ENCODE peak calls at places on chromosome 6, in four cellular contexts. G, D, V and P are unnamed samples.

GRCh38 chr6:26020291-26020982 is 57.8 kb downstream of the TRIM38 start:
- DNase-seq in G (peak; percentile 90), D (peak; percentile 96), V (peak; percentile 95), P (peak; percentile 95)

GRCh38 chr6:7331452-7331851 is 18.5 kb upstream of the SSR1 start:
- DNase-seq in G (no peak), D (no peak), V (no peak), P (no peak)

GRCh38 chr6:107600936-107601335 is 111.0 kb downstream of the SOBP start:
- DNase-seq in G (no peak), D (peak; percentile 56), V (peak; percentile 47), P (peak; percentile 66)

GRCh38 chr6:131210469-131210868 is 75.2 kb downstream of the AKAP7 start:
- DNase-seq in G (no peak), D (no peak), V (no peak), P (peak; percentile 67)

GRCh38 chr6:124132256-124132655 is 328.6 kb downstream of the NKAIN2 start:
- DNase-seq in G (no peak), D (no peak), V (no peak), P (no peak)

GRCh38 chr6:132919476-132919875 is 105.1 kb downstream of the RPS12 start:
- DNase-seq in G (no peak), D (peak; percentile 72), V (peak; percentile 98), P (peak; percentile 97)

GRCh38 chr6:5787054-5787720 is 219.5 kb downstream of the NRN1 start:
- DNase-seq in G (no peak), D (no peak), V (no peak), P (no peak)

GRCh38 chr6:27312146-27312949 is at the start of gene POM121L2:
- DNase-seq in G (peak; percentile 83), D (peak; percentile 65), V (peak; percentile 28), P (peak; percentile 68)

DNA sequence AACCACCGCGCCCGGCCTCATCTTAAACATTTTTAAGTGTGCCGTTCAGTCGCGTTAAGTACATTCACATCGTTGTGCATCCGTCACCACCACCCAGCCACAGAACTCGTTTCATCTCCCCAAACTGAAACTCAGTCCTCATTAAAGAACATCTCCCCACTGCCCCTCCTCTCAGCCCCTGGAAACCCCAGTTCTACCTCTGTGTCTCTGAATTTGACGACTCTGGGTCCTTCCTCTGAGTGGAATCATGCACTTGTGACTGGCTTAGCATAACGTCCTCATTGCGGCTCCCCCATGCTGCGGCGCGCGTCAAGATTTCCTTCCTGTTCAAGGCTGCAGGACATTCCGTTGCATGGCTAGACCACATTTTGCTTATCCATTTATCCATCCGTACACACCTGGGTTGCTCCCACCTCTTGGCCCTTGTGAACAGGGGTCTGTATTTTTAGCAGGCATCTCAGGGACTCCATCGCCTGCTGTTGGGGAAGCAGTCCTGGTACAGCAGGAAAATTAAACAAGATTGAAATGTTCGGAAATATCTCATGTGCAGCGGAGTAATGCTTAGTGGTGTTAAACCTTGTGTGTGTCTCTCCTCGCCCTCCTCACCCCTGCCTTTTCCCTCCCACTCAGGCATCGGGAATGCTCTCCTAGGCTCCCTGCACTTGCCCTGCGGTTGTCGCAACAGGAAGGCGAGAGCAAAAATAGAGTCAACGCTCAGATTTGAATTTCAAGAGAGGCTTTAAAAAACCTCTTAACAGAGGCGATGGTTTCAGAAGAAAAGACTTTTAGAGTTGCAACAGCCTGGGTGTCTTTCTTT is 127.9 kb downstream of the PXDC1 start:
- DNase-seq in G (no peak), D (no peak), V (no peak), P (no peak)
- H3K9ac ChIP-seq in G (no peak overlapping the region), D (no peak overlapping the region), V (no peak overlapping the region), P (no peak overlapping the region)

GRCh38 chr6:16739329-16739801 is 21.9 kb downstream of the ATXN1 start:
- DNase-seq in G (no peak), D (no peak), V (peak; percentile 76), P (peak; percentile 26)

GRCh38 chr6:16737389-16737788 is 23.9 kb downstream of the ATXN1 start:
- DNase-seq in G (no peak), D (peak; percentile 87), V (peak; percentile 61), P (peak; percentile 69)

GRCh38 chr6:16735014-16735413 is 26.2 kb downstream of the ATXN1 start:
- DNase-seq in G (no peak), D (no peak), V (no peak), P (no peak)

GRCh38 chr6:16736856-16737255 is 24.4 kb downstream of the ATXN1 start:
- DNase-seq in G (no peak), D (peak; percentile 56), V (no peak), P (no peak)

DNA sequence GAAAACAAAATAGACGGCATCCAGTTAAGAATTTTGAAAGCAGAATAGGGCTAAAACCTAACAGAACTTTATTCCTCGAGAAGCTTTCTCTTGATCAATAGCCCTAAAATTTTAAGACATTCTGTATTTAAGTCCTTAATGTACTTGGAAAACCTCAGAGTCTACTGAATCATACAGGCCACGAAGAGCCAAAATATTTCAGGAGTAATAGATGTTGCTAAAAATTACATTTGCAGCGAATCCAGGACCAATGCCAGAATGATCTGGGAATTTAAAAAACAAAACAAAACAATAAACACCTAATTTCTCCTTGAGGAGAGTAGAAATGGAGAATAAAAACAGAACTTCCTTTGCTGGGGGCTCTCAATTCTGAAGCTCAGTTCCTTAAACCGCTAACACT is 23.3 kb downstream of the ATXN1 start:
- DNase-seq in G (no peak), D (no peak), V (peak; percentile 10), P (no peak)
- H3K4me1 ChIP-seq in G (peaks cover 6% of the 10 kb centered on the region), D (peaks cover 29% of the 10 kb centered on the region), V (peaks cover 18% of the 10 kb centered on the region), P (peaks cover 58% of the 10 kb centered on the region)

GRCh38 chr6:41768545-41769308 is 11.0 kb downstream of the FRS3 start:
- DNase-seq in G (peak; percentile 60), D (no peak), V (no peak), P (no peak)

GRCh38 chr6:41771058-41771983 is 8.4 kb downstream of the FRS3 start:
- DNase-seq in G (no peak), D (no peak), V (no peak), P (no peak)

GRCh38 chr6:41770381-41771057 is 9.2 kb downstream of the FRS3 start:
- DNase-seq in G (no peak), D (no peak), V (no peak), P (no peak)

GRCh38 chr6:41769376-41769775 is 10.3 kb downstream of the FRS3 start:
- DNase-seq in G (no peak), D (no peak), V (no peak), P (no peak)

GRCh38 chr6:41767112-41767946 is 12.4 kb downstream of the FRS3 start:
- DNase-seq in G (peak; percentile 68), D (peak; percentile 77), V (peak; percentile 87), P (peak; percentile 93)
- H3K9ac ChIP-seq in G (no peak overlapping the region), D (no peak overlapping the region), V (peak overlapping the region; percentile 1), P (peak overlapping the region; percentile 26)

GRCh38 chr6:154229796-154230195 is 126.8 kb downstream of the IPCEF1 start:
- DNase-seq in G (no peak), D (no peak), V (no peak), P (no peak)

GRCh38 chr6:154228521-154228905 is 128.1 kb downstream of the IPCEF1 start:
- DNase-seq in G (no peak), D (no peak), V (no peak), P (no peak)

GRCh38 chr6:154226461-154226860 is 130.1 kb downstream of the IPCEF1 start:
- DNase-seq in G (no peak), D (no peak), V (no peak), P (no peak)

GRCh38 chr6:154230390-154230789 is 126.2 kb downstream of the IPCEF1 start:
- DNase-seq in G (no peak), D (no peak), V (no peak), P (no peak)

DNA sequence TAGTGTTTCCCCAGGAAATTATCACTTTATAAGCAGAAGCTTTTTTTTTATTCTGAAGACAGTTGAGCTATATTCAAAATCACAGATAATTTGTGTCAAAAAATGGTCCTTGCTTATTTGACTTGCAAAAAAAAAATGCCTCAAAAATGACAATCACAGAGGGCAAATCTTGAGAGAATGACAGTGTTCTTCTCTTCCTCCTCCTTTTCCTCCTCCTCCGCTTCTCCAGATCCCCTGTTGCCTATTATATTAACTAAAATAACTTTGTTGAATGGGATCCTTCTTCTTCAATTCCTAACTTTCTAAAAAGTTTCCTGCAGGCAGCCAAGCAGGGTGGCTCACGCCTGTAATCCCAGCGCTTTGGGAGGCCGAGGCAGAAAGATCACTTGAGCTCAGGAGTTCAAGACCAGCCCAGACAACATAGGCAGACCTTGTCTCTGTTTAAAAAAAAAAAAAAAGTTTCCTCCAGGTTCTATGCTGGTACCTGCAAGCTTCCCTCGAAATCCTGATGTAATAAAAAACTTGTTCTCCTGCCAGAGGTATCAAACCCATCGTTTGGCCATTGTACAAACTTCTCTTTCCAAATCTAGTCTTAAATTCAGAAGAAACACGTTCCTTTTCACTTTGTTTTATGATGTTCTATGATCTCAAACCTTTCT is 128.6 kb downstream of the IPCEF1 start:
- DNase-seq in G (no peak), D (no peak), V (no peak), P (no peak)
- H3K4me1 ChIP-seq in G (no peaks in the 10 kb centered on the region), D (no peaks in the 10 kb centered on the region), V (no peaks in the 10 kb centered on the region), P (peaks cover 6% of the 10 kb centered on the region)

GRCh38 chr6:11209941-11210340 is 22.5 kb downstream of the NEDD9 start:
- DNase-seq in G (no peak), D (peak; percentile 70), V (peak; percentile 76), P (peak; percentile 78)
- H3K9ac ChIP-seq in G (no peak overlapping the region), D (peak overlapping the region; percentile 40), V (no peak overlapping the region), P (peak overlapping the region; percentile 45)

GRCh38 chr6:25006565-25007001 is 70.8 kb upstream of the RIPOR2 start:
- DNase-seq in G (peak; percentile 32), D (peak; percentile 68), V (no peak), P (peak; percentile 43)
- H3K4me1 ChIP-seq in G (peaks cover 3% of the 10 kb centered on the region), D (peaks cover 33% of the 10 kb centered on the region), V (peaks cover 15% of the 10 kb centered on the region), P (peaks cover 48% of the 10 kb centered on the region)